ENCODE peak calls at places on chromosomes 11 and 22, in seven cellular contexts. Y, E, M, O, L, X and B are unnamed samples.
A peak's percentile ranks its signal among the peaks of the same experiment; 100 is the strongest.

GRCh38 chr11:18111005-18111404 is 5.1 kb upstream of the SAAL1 start:
- DNase-seq in Y (no peak), E (no peak), M (no peak), O (no peak), L (peak; percentile 29), X (no peak), B (no peak)

GRCh38 chr11:33989461-33989860 is 62.1 kb upstream of the CAPRIN1 start:
- DNase-seq in Y (no peak), E (no peak), M (no peak), O (no peak), L (no peak), X (no peak), B (no peak)

GRCh38 chr11:28961726-28962125 is 853.5 kb downstream of the METTL15 start:
- DNase-seq in Y (no peak), E (no peak), M (no peak), O (no peak), L (no peak), X (no peak), B (no peak)

GRCh38 chr22:34622602-34623001 is 443.4 kb upstream of the ISX start:
- DNase-seq in Y (no peak), E (no peak), M (no peak), O (no peak), L (no peak), X (no peak), B (no peak)

GRCh38 chr22:17724241-17724640 is 50.0 kb downstream of the BID start:
- DNase-seq in Y (no peak), E (no peak), M (no peak), O (no peak), L (no peak), X (no peak), B (no peak)

GRCh38 chr11:112694813-112695212 is 266.4 kb upstream of the NCAM1 start:
- DNase-seq in Y (no peak), E (no peak), M (no peak), O (no peak), L (peak; percentile 36), X (no peak), B (no peak)

GRCh38 chr11:73230276-73230875 is 12.3 kb downstream of the P2RY2 start:
- DNase-seq in Y (no peak), E (no peak), M (no peak), O (no peak), L (no peak), X (no peak), B (no peak)

GRCh38 chr22:37189011-37189466 is 992 bp upstream of the C1QTNF6 start:
- DNase-seq in Y (no peak), E (no peak), M (no peak), O (no peak), L (peak; percentile 35), X (no peak), B (peak; percentile 84)

GRCh38 chr22:20128902-20129746 is 2.5 kb upstream of the ZDHHC8 start:
- DNase-seq in Y (no peak), E (no peak), M (no peak), O (no peak), L (peak; percentile 78), X (peak; percentile 57), B (peak; percentile 24)

GRCh38 chr11:121240650-121241299 is 51.8 kb upstream of the SC5D start:
- DNase-seq in Y (no peak), E (no peak), M (no peak), O (no peak), L (no peak), X (no peak), B (no peak)

GRCh38 chr11:33402066-33402465 is 144.9 kb downstream of the HIPK3 start:
- DNase-seq in Y (no peak), E (no peak), M (no peak), O (no peak), L (no peak), X (no peak), B (no peak)

GRCh38 chr11:2737876-2738275 is 38.1 kb upstream of the KCNQ1OT1 start:
- DNase-seq in Y (no peak), E (no peak), M (no peak), O (no peak), L (no peak), X (no peak), B (no peak)

GRCh38 chr11:42407379-42407778 is 904.4 kb upstream of the API5 start:
- DNase-seq in Y (peak; percentile 95), E (no peak), M (no peak), O (no peak), L (peak; percentile 97), X (no peak), B (no peak)

GRCh38 chr22:17172172-17172833 is 13.2 kb upstream of the HDHD5 start:
- DNase-seq in Y (no peak), E (no peak), M (peak; percentile 53), O (no peak), L (peak; percentile 56), X (no peak), B (no peak)

GRCh38 chr11:68014157-68014965 is 4.2 kb downstream of the ALDH3B1 start:
- DNase-seq in Y (no peak), E (peak; percentile 61), M (no peak), O (no peak), L (no peak), X (no peak), B (no peak)

GRCh38 chr22:38744981-38745380 is 10.8 kb downstream of the SUN2 start:
- DNase-seq in Y (no peak), E (no peak), M (no peak), O (no peak), L (no peak), X (no peak), B (no peak)

GRCh38 chr11:444397-445144 is 2.8 kb upstream of the ANO9 start:
- DNase-seq in Y (no peak), E (no peak), M (no peak), O (no peak), L (no peak), X (no peak), B (no peak)

GRCh38 chr11:118438314-118438931 is 2.1 kb downstream of the KMT2A start:
- DNase-seq in Y (no peak), E (peak; percentile 62), M (peak; percentile 50), O (no peak), L (peak; percentile 80), X (peak; percentile 44), B (peak; percentile 74)

GRCh38 chr22:20575724-20576444 is 68.5 kb downstream of the MED15 start:
- DNase-seq in Y (no peak), E (no peak), M (no peak), O (no peak), L (no peak), X (no peak), B (no peak)

GRCh38 chr11:62832346-62833234 is at the start of gene TEX54:
- DNase-seq in Y (no peak), E (no peak), M (peak; percentile 26), O (no peak), L (no peak), X (no peak), B (no peak)

GRCh38 chr22:47423861-47424820 is 661.7 kb downstream of the TBC1D22A start:
- DNase-seq in Y (no peak), E (no peak), M (no peak), O (no peak), L (no peak), X (no peak), B (no peak)

GRCh38 chr22:43570531-43571144 is 158.8 kb downstream of the MPPED1 start:
- DNase-seq in Y (no peak), E (no peak), M (no peak), O (no peak), L (peak; percentile 21), X (no peak), B (no peak)

GRCh38 chr11:69950120-69950519 is 128.0 kb upstream of the ANO1 start:
- DNase-seq in Y (peak; percentile 86), E (no peak), M (no peak), O (no peak), L (peak; percentile 88), X (no peak), B (no peak)

GRCh38 chr11:65114538-65115171 is 2.8 kb downstream of the ZNHIT2 start:
- DNase-seq in Y (no peak), E (no peak), M (no peak), O (no peak), L (no peak), X (no peak), B (no peak)
- H3K4me1 ChIP-seq in Y (peaks cover 2% of the 10 kb centered on the region), E (no peaks in the 10 kb centered on the region), M (peaks cover 48% of the 10 kb centered on the region), O (peaks cover 45% of the 10 kb centered on the region), L (peaks cover 13% of the 10 kb centered on the region), X (peaks cover 39% of the 10 kb centered on the region), B (peaks cover 55% of the 10 kb centered on the region)

DNA sequence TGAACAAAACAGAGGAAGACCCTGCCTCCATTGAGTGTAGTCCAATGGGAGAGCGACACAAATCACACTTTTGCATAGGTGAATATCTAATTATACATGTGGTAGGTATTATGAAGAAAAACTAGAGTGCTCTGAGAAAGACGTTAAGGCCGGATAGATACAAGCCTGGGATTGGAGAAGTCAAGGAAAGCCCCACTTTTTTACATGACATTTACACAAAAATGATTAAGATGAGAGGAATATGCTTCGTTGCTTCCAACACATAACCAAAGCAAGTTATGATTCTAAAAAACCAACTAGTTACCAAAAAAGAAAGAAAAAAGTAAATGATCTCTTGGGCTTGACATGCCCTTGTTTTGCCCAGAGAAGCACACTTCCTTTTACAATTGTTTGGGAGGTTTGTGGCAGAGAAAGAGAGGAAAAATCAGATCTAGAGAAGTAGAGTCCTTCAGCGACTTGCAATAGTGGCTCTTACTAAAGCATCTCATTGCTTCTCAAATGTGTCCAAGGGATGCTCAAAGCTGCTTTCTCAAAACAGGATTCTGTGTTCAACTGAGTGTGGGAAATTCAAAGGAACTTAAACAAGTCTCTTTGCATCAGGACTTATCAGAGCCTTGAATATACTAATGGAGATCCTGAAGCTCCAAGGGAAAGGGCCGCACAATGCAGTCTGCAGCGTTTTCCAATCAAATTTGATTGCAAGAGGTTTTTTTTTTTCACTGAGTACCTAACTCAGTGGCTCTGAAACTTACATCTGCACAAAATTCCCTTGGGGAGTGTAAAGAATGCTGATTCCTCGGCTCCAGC is 38.8 kb downstream of the FLI1 start:
- DNase-seq in Y (no peak), E (no peak), M (no peak), O (no peak), L (no peak), X (no peak), B (no peak)
- H3K4me3 ChIP-seq in Y (no peak overlapping the region), E (no peak overlapping the region), M (no peak overlapping the region), O (no peak overlapping the region), L (no peak overlapping the region), X (peak overlapping the region; percentile 8), B (peak overlapping the region; percentile 38)

GRCh38 chr22:27488456-27489224 is 312.9 kb downstream of the MN1 start:
- DNase-seq in Y (no peak), E (no peak), M (no peak), O (no peak), L (no peak), X (no peak), B (no peak)
- H3K27me3 ChIP-seq in Y (no peaks in the 10 kb centered on the region), E (no peaks in the 10 kb centered on the region), M (peaks cover 29% of the 10 kb centered on the region), O (no peaks in the 10 kb centered on the region), L (no peaks in the 10 kb centered on the region), X (no peaks in the 10 kb centered on the region), B (no peaks in the 10 kb centered on the region)

GRCh38 chr11:6609502-6610015 is 2.5 kb downstream of the TAF10 start:
- DNase-seq in Y (no peak), E (no peak), M (no peak), O (no peak), L (no peak), X (peak; percentile 17), B (no peak)

GRCh38 chr11:6612816-6613136 is 760 bp upstream of the TAF10 start:
- DNase-seq in Y (no peak), E (peak; percentile 45), M (peak; percentile 48), O (no peak), L (peak; percentile 81), X (no peak), B (no peak)

GRCh38 chr11:6612008-6612815 is at the start of gene TAF10:
- DNase-seq in Y (no peak), E (peak; percentile 96), M (peak; percentile 98), O (peak; percentile 78), L (peak; percentile 96), X (peak; percentile 97), B (peak; percentile 95)

GRCh38 chr11:6610591-6610990 is 1.4 kb downstream of the TAF10 start:
- DNase-seq in Y (no peak), E (no peak), M (no peak), O (no peak), L (no peak), X (peak; percentile 20), B (no peak)

GRCh38 chr11:6611092-6612007 is 666 bp downstream of the TAF10 start:
- DNase-seq in Y (no peak), E (no peak), M (peak; percentile 43), O (no peak), L (peak; percentile 38), X (peak; percentile 20), B (no peak)
- H3K4me1 ChIP-seq in Y (peaks cover 2% of the 10 kb centered on the region), E (no peaks in the 10 kb centered on the region), M (peaks cover 39% of the 10 kb centered on the region), O (peaks cover 42% of the 10 kb centered on the region), L (peaks cover 23% of the 10 kb centered on the region), X (peaks cover 32% of the 10 kb centered on the region), B (peaks cover 48% of the 10 kb centered on the region)